ENCODE peak calls at places on chromosomes 13 and 19, in five cellular contexts. R is activated CD4-positive, CD25-positive, alpha-beta regulatory T cell treated with anti-CD3 and anti-CD28 coated beads, Interleukin-2, amount 50 U/mL, for 16 hours; G is Kasumi-1; X is thoracic aorta; J is ACHN. Z is an unnamed sample.

GRCh38 chr19:13024958-13025653 is 29.8 kb downstream of the NFIX start:
- DNase-seq in R (no peak), G (no peak), X (no peak), J (no peak), Z (no peak)

GRCh38 chr19:13920940-13921744 is 15.1 kb downstream of the CC2D1A start:
- DNase-seq in R (no peak), G (peak; percentile 67), X (no peak), J (peak; percentile 45), Z (peak; percentile 80)

GRCh38 chr13:28582225-28582891 is 76.6 kb upstream of the POMP start:
- DNase-seq in R (no peak), G (no peak), X (no peak), J (no peak), Z (peak; percentile 95)

GRCh38 chr19:50046649-50047503 is 21.1 kb downstream of the ZNF473 start:
- DNase-seq in R (peak; percentile 39), G (peak; percentile 67), X (peak; percentile 43), J (peak; percentile 22), Z (peak; percentile 63)

GRCh38 chr13:93029536-93029935 is 197.1 kb upstream of the GPC6 start:
- DNase-seq in R (no peak), G (no peak), X (no peak), J (no peak), Z (no peak)

GRCh38 chr19:23273594-23274412 is 23.6 kb upstream of the ZNF724 start:
- DNase-seq in R (peak; percentile 81), G (peak; percentile 91), X (peak; percentile 74), J (peak; percentile 86), Z (peak; percentile 96)

GRCh38 chr19:15812059-15812722 is 3.3 kb downstream of the OR10H1 start:
- DNase-seq in R (no peak), G (no peak), X (no peak), J (no peak), Z (peak; percentile 40)

GRCh38 chr19:14786421-14786851 is 8.1 kb upstream of the ADGRE2 start:
- DNase-seq in R (no peak), G (no peak), X (no peak), J (no peak), Z (peak; percentile 34)

GRCh38 chr13:22162889-22163288 is 492.0 kb downstream of the FGF9 start:
- DNase-seq in R (no peak), G (no peak), X (no peak), J (no peak), Z (peak; percentile 4)

GRCh38 chr13:40341086-40341471 is 325.4 kb downstream of the FOXO1 start:
- DNase-seq in R (no peak), G (no peak), X (no peak), J (no peak), Z (no peak)

GRCh38 chr13:102555914-102556553 is 40.8 kb upstream of the TPP2 start:
- DNase-seq in R (no peak), G (peak; percentile 51), X (no peak), J (peak; percentile 48), Z (peak; percentile 59)

GRCh38 chr13:24923305-24923640 is 159.3 kb downstream of the RNF17 start:
- DNase-seq in R (no peak), G (peak; percentile 17), X (no peak), J (peak; percentile 57), Z (peak; percentile 82)

GRCh38 chr13:44692173-44692713 is 116.1 kb upstream of the TSC22D1 start:
- DNase-seq in R (no peak), G (no peak), X (no peak), J (peak; percentile 24), Z (peak; percentile 8)

GRCh38 chr13:95382906-95383305 is 81.7 kb upstream of the ABCC4 start:
- DNase-seq in R (no peak), G (no peak), X (no peak), J (no peak), Z (no peak)

GRCh38 chr19:42363614-42364346 is 26.3 kb downstream of the CNFN start:
- DNase-seq in R (no peak), G (no peak), X (no peak), J (no peak), Z (no peak)

GRCh38 chr19:1768248-1768647 is 14.9 kb downstream of the ONECUT3 start:
- DNase-seq in R (no peak), G (peak; percentile 15), X (no peak), J (no peak), Z (peak; percentile 49)

GRCh38 chr19:19405919-19406877 is 723 bp downstream of the GATAD2A start:
- DNase-seq in R (no peak), G (peak; percentile 29), X (no peak), J (peak; percentile 33), Z (peak; percentile 65)

GRCh38 chr19:13861714-13862531 is 15.0 kb upstream of the NANOS3 start:
- DNase-seq in R (peak; percentile 81), G (peak; percentile 85), X (peak; percentile 71), J (peak; percentile 85), Z (peak; percentile 87)

GRCh38 chr19:29278716-29279115 is 65.8 kb upstream of the UQCRFS1 start:
- DNase-seq in R (no peak), G (no peak), X (no peak), J (no peak), Z (no peak)

GRCh38 chr13:49810825-49811526 is 18.5 kb upstream of the KPNA3 start:
- DNase-seq in R (no peak), G (no peak), X (no peak), J (no peak), Z (peak; percentile 20)

GRCh38 chr19:17035842-17036424 is 9.3 kb upstream of the CPAMD8 start:
- DNase-seq in R (no peak), G (peak; percentile 57), X (no peak), J (no peak), Z (peak; percentile 87)

GRCh38 chr13:102608944-102609343 is 12.2 kb downstream of the TPP2 start:
- DNase-seq in R (no peak), G (no peak), X (no peak), J (no peak), Z (no peak)

GRCh38 chr13:26007774-26008173 is 44.0 kb downstream of the SHISA2 start:
- DNase-seq in R (no peak), G (no peak), X (no peak), J (peak; percentile 17), Z (no peak)

GRCh38 chr19:41527079-41527478 is 48.9 kb upstream of the CEACAM21 start:
- DNase-seq in R (no peak), G (no peak), X (no peak), J (no peak), Z (no peak)

GRCh38 chr13:103195762-103196161 is 129.5 kb upstream of the SLC10A2 start:
- DNase-seq in R (no peak), G (no peak), X (no peak), J (no peak), Z (no peak)

GRCh38 chr19:7870571-7871279 is 3.5 kb downstream of the PRR36 start:
- DNase-seq in R (no peak), G (peak; percentile 87), X (no peak), J (peak; percentile 73), Z (peak; percentile 92)